ENCODE peak calls at places on chromosomes 7 and 10, in ten cellular contexts. U is heart left ventricle, F is choroid plexus epithelial cell, Z is progenitor cell of endocrine pancreas, H is cardiac fibroblast, W is HCT116, X is epithelial cell of proximal tubule, E is AG09319, I is GM12865, R is BJ. A is an unnamed sample.

GRCh38 chr7:71521506-71521905 is 389.6 kb downstream of the GALNT17 start:
- DNase-seq in F (peak; percentile 4), U (no peak), I (no peak), R (no peak), X (no peak), W (no peak), H (no peak), E (no peak), Z (no peak), A (no peak)

GRCh38 chr7:13987395-13987794 is 2.1 kb downstream of the ETV1 start:
- DNase-seq in R (no peak), H (no peak), F (no peak), U (no peak), W (no peak), Z (no peak), X (no peak), E (no peak), I (no peak), A (no peak)

GRCh38 chr7:30335763-30336487 is 51.5 kb downstream of the ZNRF2 start:
- DNase-seq in E (no peak), U (no peak), H (no peak), Z (no peak), R (no peak), X (no peak), F (no peak), I (no peak), W (no peak), A (no peak)

GRCh38 chr7:24727165-24728120 is 29.8 kb downstream of the GSDME start:
- DNase-seq in I (peak; percentile 64), W (no peak), E (no peak), H (peak; percentile 59), U (no peak), F (peak; percentile 26), X (no peak), Z (no peak), R (no peak), A (no peak)

GRCh38 chr7:74344786-74345185 is 55.6 kb downstream of the CLIP2 start:
- DNase-seq in E (no peak), Z (no peak), H (no peak), U (no peak), W (no peak), I (no peak), X (no peak), R (no peak), F (no peak), A (no peak)

GRCh38 chr7:2198206-2198605 is 34.5 kb downstream of the MAD1L1 start:
- DNase-seq in U (no peak), X (no peak), R (no peak), H (no peak), F (no peak), W (no peak), Z (no peak), I (no peak), E (no peak), A (no peak)

GRCh38 chr10:29470355-29470705 is 164.4 kb downstream of the SVIL start:
- DNase-seq in W (no peak), X (no peak), Z (no peak), E (no peak), R (no peak), H (no peak), I (no peak), F (peak; percentile 22), U (no peak), A (peak; percentile 62)

GRCh38 chr7:134710854-134711624 is 64.4 kb downstream of the BPGM start:
- DNase-seq in H (peak; percentile 38), F (no peak), R (no peak), I (no peak), Z (no peak), U (no peak), W (no peak), E (no peak), X (no peak), A (no peak)

GRCh38 chr10:66746246-66746645 is 179.6 kb upstream of the LRRTM3 start:
- DNase-seq in R (no peak), H (peak; percentile 11), X (no peak), W (no peak), F (peak; percentile 20), U (no peak), I (no peak), Z (no peak), E (no peak), A (no peak)

GRCh38 chr7:150891740-150892139 is 39.4 kb downstream of the AOC1 start:
- DNase-seq in I (no peak), U (no peak), X (no peak), H (no peak), W (no peak), Z (no peak), E (no peak), F (no peak), R (no peak), A (no peak)

GRCh38 chr10:46992794-46993552 is 81.7 kb downstream of the PTPN20 start:
- DNase-seq in R (no peak), H (peak; percentile 71), I (peak; percentile 17), Z (no peak), E (peak; percentile 14), W (peak; percentile 45), U (no peak), F (peak; percentile 73), X (no peak), A (no peak)

GRCh38 chr7:120059641-120060040 is 213.3 kb upstream of the KCND2 start:
- DNase-seq in I (no peak), H (no peak), W (no peak), E (no peak), X (no peak), F (no peak), Z (no peak), R (no peak), U (no peak), A (no peak)
- TF ChIP-seq CTCF in I (no peak), H (no peak), W (no peak), E (no peak), X (no peak), F (no peak), Z (no peak), R (no peak), U (no peak), A (no peak)

GRCh38 chr7:79591275-79591623 is 137.8 kb upstream of the MAGI2 start:
- DNase-seq in X (no peak), Z (no peak), U (no peak), I (no peak), H (no peak), W (no peak), F (no peak), R (no peak), E (no peak), A (no peak)
- TF ChIP-seq CTCF in X (no peak), Z (no peak), U (no peak), I (no peak), H (no peak), W (no peak), F (no peak), R (no peak), E (no peak), A (no peak)

GRCh38 chr10:71268247-71268691 is 50.8 kb upstream of the SLC29A3 start:
- DNase-seq in U (peak; percentile 45), W (no peak), X (no peak), Z (no peak), I (no peak), E (no peak), R (no peak), F (peak; percentile 66), H (peak; percentile 65), A (peak; percentile 41)
- TF ChIP-seq CTCF in U (peak; percentile 44), W (peak; percentile 70), X (peak; percentile 55), Z (peak; percentile 56), I (peak; percentile 9), E (peak; percentile 82), R (peak; percentile 86), F (peak; percentile 88), H (peak; percentile 68), A (peak; percentile 44)

GRCh38 chr7:19117870-19118608 is 603 bp upstream of the TWIST1 start:
- DNase-seq in E (no peak), F (peak; percentile 62), I (no peak), U (peak; percentile 54), W (no peak), H (peak; percentile 39), Z (no peak), R (no peak), X (no peak), A (peak; percentile 41)
- TF ChIP-seq CTCF in E (peak; percentile 36), F (peak; percentile 54), I (no peak), U (no peak), W (no peak), H (peak; percentile 31), Z (no peak), R (peak; percentile 38), X (no peak), A (no peak)

GRCh38 chr7:31648288-31648687 is 38.7 kb upstream of the PPP1R17 start:
- DNase-seq in H (peak; percentile 11), R (no peak), I (no peak), F (peak; percentile 1), Z (no peak), U (no peak), X (no peak), W (no peak), E (no peak), A (no peak)
- TF ChIP-seq CTCF in H (no peak), R (peak; percentile 30), I (no peak), F (no peak), Z (peak; percentile 52), U (no peak), X (peak; percentile 42), W (no peak), E (no peak), A (peak; percentile 29)

DNA sequence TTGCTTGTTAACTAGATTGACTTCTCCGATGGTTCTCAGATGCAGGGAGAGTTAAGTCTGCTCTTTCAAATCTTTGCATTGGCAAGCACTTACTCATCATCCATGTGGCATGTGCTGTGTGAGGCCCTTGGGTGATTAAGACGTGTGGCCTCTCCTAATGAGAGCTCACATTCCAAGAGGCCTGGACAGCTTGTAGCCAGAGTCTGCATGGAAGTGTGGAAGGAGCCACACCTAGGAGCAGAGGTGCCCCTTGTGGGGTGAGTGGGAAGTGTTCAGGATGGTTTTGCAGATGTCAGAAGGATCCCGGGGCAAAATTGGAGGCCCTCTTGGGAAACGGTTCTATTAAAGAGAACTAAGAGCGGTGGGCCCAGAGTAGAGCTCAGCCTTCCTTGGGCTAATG is 225.9 kb downstream of the PAXIP1 start:
- DNase-seq in U (no peak), X (no peak), E (no peak), Z (no peak), R (no peak), H (no peak), F (no peak), W (peak; percentile 12), I (no peak), A (no peak)
- TF ChIP-seq CTCF in U (no peak), X (peak; percentile 49), E (no peak), Z (peak; percentile 41), R (no peak), H (no peak), F (no peak), W (no peak), I (no peak), A (no peak)

GRCh38 chr10:43390791-43391190 is 18.2 kb downstream of the HNRNPF start:
- DNase-seq in E (no peak), F (peak; percentile 69), H (peak; percentile 68), X (no peak), W (no peak), U (no peak), Z (no peak), I (no peak), R (no peak), A (peak; percentile 15)
- TF ChIP-seq CTCF in E (peak; percentile 61), F (peak; percentile 76), H (peak; percentile 62), X (peak; percentile 68), W (peak; percentile 66), U (peak; percentile 43), Z (peak; percentile 45), I (peak; percentile 48), R (peak; percentile 61), A (peak; percentile 35)